ENCODE peak calls at places on chromosomes 2 and 18, in ten cellular contexts. Q, D, Z, E, R, M, K, I, G and B are unnamed samples.

GRCh38 chr2:221204699-221205098 is 367.4 kb downstream of the EPHA4 start:
- DNase-seq in Q (no peak), D (no peak), Z (no peak), E (no peak), R (no peak), M (no peak), K (no peak), I (no peak), G (no peak), B (no peak)

GRCh38 chr18:58965930-58966662 is 101.4 kb downstream of the ZNF532 start:
- DNase-seq in Q (no peak), D (no peak), Z (no peak), E (no peak), R (peak), M (no peak), K (no peak), I (no peak), G (no peak), B (no peak)

GRCh38 chr2:193824474-193824873 is 1629.7 kb upstream of the TMEFF2 start:
- DNase-seq in Q (no peak), D (peak), Z (no peak), E (no peak), R (no peak), M (peak), K (no peak), I (no peak), G (no peak), B (no peak)

GRCh38 chr18:29501952-29502351 is 1325.0 kb upstream of the CDH2 start:
- DNase-seq in Q (no peak), D (peak), Z (no peak), E (peak), R (no peak), M (peak), K (no peak), I (no peak), G (peak), B (no peak)

GRCh38 chr2:27705851-27706622 is 42.3 kb downstream of the SLC4A1AP start:
- DNase-seq in Q (peak), D (peak), Z (no peak), E (peak), R (no peak), M (peak), K (peak), I (no peak), G (peak), B (no peak)

GRCh38 chr18:31610841-31611240 is 19.2 kb downstream of the TTR start:
- DNase-seq in Q (peak), D (peak), Z (no peak), E (no peak), R (no peak), M (peak), K (no peak), I (no peak), G (no peak), B (no peak)

GRCh38 chr2:176648691-176649297 is 379.6 kb downstream of the MTX2 start:
- DNase-seq in Q (no peak), D (no peak), Z (no peak), E (no peak), R (no peak), M (no peak), K (no peak), I (no peak), G (no peak), B (no peak)

GRCh38 chr2:30422437-30422805 is 24.6 kb upstream of the LCLAT1 start:
- DNase-seq in Q (no peak), D (no peak), Z (no peak), E (no peak), R (no peak), M (peak), K (no peak), I (no peak), G (no peak), B (no peak)

GRCh38 chr2:144519934-144520717 is at the start of gene ZEB2:
- DNase-seq in Q (no peak), D (peak), Z (no peak), E (peak), R (no peak), M (peak), K (no peak), I (no peak), G (peak), B (peak)

GRCh38 chr18:4017479-4017878 is 437.6 kb downstream of the DLGAP1 start:
- DNase-seq in Q (no peak), D (no peak), Z (no peak), E (no peak), R (no peak), M (peak), K (no peak), I (no peak), G (peak), B (no peak)

GRCh38 chr2:189022492-189022891 is 48.3 kb downstream of the COL3A1 start:
- DNase-seq in Q (no peak), D (peak), Z (no peak), E (peak), R (no peak), M (peak), K (no peak), I (no peak), G (peak), B (no peak)

GRCh38 chr18:48440924-48441323 is 31.7 kb upstream of the ZBTB7C start:
- DNase-seq in Q (no peak), D (no peak), Z (no peak), E (no peak), R (no peak), M (no peak), K (no peak), I (no peak), G (no peak), B (no peak)
- TF ChIP-seq CTCF in Q (no peak), D (no peak), Z (no peak), E (no peak), R (no peak), M (no peak), K (no peak), I (no peak), G (no peak), B (no peak)

DNA sequence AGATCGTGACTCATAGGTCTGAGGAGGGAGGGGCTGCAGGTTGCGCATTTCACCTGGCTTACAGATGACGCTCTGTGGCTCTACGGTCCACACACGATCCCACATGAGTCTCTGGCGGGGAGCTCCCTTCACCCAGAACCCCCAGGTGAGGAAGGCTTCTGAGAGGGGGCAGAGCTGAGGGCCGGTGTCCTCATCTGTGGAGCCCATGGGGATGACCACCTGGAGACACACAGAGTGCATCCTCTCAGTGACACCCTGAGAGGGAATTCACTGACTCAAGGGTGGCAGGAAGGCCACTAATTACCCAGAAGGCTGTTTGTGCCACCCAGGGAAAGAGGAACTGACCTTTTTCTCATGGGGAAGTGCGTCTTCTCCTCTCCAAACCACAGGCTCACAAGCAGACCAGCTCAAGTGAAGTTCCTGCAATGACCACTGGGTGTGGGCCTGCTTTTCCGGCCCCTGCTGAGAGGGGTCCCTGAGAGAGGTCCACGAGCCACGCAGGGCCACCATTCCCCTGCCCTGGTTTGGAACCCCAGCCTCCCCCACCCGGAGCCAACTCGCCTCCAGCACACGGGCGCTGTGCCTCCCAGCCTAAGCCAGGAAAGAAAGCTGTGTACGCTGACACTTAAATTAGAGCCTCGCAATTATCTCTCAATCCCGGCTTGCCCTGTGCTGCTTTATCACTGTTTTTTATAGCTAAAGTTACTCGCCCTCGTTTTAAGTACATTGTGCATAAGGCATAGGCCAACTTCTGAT is 114.1 kb downstream of the BCL11A start:
- DNase-seq in Q (no peak), D (no peak), Z (no peak), E (no peak), R (no peak), M (peak), K (no peak), I (peak), G (no peak), B (peak)
- TF ChIP-seq CTCF in Q (no peak), D (no peak), Z (peak), E (peak), R (no peak), M (peak), K (no peak), I (peak), G (peak), B (peak)

GRCh38 chr2:46876741-46877384 is 38.7 kb downstream of the MCFD2 start:
- DNase-seq in Q (peak), D (peak), Z (no peak), E (peak), R (no peak), M (peak), K (peak), I (no peak), G (no peak), B (no peak)

GRCh38 chr2:46879511-46879910 is 36.1 kb downstream of the MCFD2 start:
- DNase-seq in Q (no peak), D (no peak), Z (no peak), E (no peak), R (no peak), M (no peak), K (no peak), I (no peak), G (no peak), B (no peak)

GRCh38 chr2:46877619-46878113 is 37.9 kb downstream of the MCFD2 start:
- DNase-seq in Q (no peak), D (no peak), Z (no peak), E (no peak), R (no peak), M (no peak), K (no peak), I (no peak), G (no peak), B (no peak)

GRCh38 chr2:46878240-46878877 is 37.2 kb downstream of the MCFD2 start:
- DNase-seq in Q (no peak), D (no peak), Z (no peak), E (no peak), R (no peak), M (no peak), K (no peak), I (no peak), G (no peak), B (no peak)

DNA sequence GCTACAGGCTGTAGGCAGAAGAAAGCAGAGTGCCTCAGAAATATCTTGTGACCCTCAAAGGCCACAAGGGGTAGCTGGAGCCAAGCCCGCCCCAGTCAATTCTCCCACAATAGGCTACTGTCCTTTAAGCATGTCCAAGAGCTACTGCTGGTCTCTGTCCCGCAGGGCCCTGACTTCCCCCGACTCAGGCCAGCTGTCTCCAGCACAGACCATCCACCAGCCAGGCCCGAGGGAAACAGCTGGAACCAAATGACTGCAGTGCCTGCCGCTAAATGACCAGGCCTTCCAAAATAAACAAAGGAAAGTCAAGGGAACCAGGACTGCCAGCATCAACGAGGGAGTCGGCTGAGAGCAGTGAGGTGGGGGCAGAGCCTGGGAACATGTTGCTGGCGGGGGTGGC is 36.7 kb downstream of the MCFD2 start:
- DNase-seq in Q (peak), D (peak), Z (no peak), E (no peak), R (no peak), M (peak), K (no peak), I (no peak), G (no peak), B (no peak)
- TF ChIP-seq CTCF in Q (no peak), D (peak), Z (no peak), E (no peak), R (no peak), M (no peak), K (no peak), I (no peak), G (no peak), B (no peak)

GRCh38 chr2:200578778-200579177 is 7.0 kb upstream of the AOX1 start:
- DNase-seq in Q (peak), D (peak), Z (no peak), E (no peak), R (no peak), M (peak), K (no peak), I (no peak), G (peak), B (no peak)

GRCh38 chr2:200575957-200576356 is 9.9 kb upstream of the AOX1 start:
- DNase-seq in Q (no peak), D (peak), Z (no peak), E (no peak), R (no peak), M (peak), K (no peak), I (no peak), G (no peak), B (no peak)

GRCh38 chr2:200577000-200577399 is 8.8 kb upstream of the AOX1 start:
- DNase-seq in Q (no peak), D (no peak), Z (no peak), E (no peak), R (no peak), M (no peak), K (no peak), I (no peak), G (no peak), B (no peak)
- TF ChIP-seq CTCF in Q (no peak), D (peak), Z (no peak), E (no peak), R (no peak), M (peak), K (no peak), I (no peak), G (no peak), B (no peak)